ENCODE peak calls at places on chromosomes 5 and 9, in seven cellular contexts. Z is GM19239, R is IMR-90, J is EH, P is GM12878, H is NCI-H748 treated with DMSO at 0.1 percent for 48 hours, B is kidney. C is an unnamed sample.

GRCh38 chr9:89996106-89996505 is 391.3 kb downstream of the GADD45G start:
- DNase-seq in P (no peak), R (no peak), J (no peak), Z (no peak), B (no peak), H (no peak), C (no peak)

GRCh38 chr9:129121483-129121882 is 10.3 kb downstream of the PTPA start:
- DNase-seq in J (peak; percentile 43), P (no peak), Z (no peak), H (no peak), B (no peak), R (peak; percentile 35), C (no peak)

GRCh38 chr9:129679537-129679936 is 14.1 kb downstream of the PRRX2 start:
- DNase-seq in J (no peak), R (no peak), H (no peak), P (no peak), B (no peak), Z (no peak), C (no peak)

GRCh38 chr5:139699352-139699751 is 51.2 kb downstream of the CXXC5 start:
- DNase-seq in B (no peak), P (no peak), H (no peak), R (no peak), Z (no peak), J (no peak), C (no peak)

GRCh38 chr5:101943784-101944183 is 352.3 kb downstream of the SLCO4C1 start:
- DNase-seq in R (no peak), Z (no peak), P (no peak), B (no peak), J (peak; percentile 17), H (no peak), C (no peak)

GRCh38 chr5:170745481-170746061 is 38.0 kb upstream of the GABRP start:
- DNase-seq in R (peak; percentile 12), P (no peak), B (peak; percentile 90), Z (no peak), H (no peak), J (peak; percentile 67), C (peak; percentile 8)

GRCh38 chr5:162858770-162859169 is 578.6 kb upstream of the CCNG1 start:
- DNase-seq in J (no peak), B (no peak), Z (no peak), H (no peak), R (no peak), P (no peak), C (no peak)

GRCh38 chr9:76687861-76688374 is 76.3 kb upstream of the PCA3 start:
- DNase-seq in H (no peak), P (no peak), Z (no peak), B (no peak), J (peak; percentile 53), R (peak; percentile 69), C (peak; percentile 41)

GRCh38 chr9:112747094-112747493 is 3.5 kb upstream of the SNX30 start:
- DNase-seq in P (no peak), J (no peak), H (no peak), Z (no peak), R (no peak), B (no peak), C (no peak)

GRCh38 chr9:27714388-27714787 is 141.1 kb upstream of the C9orf72 start:
- DNase-seq in J (no peak), B (no peak), H (no peak), P (no peak), R (no peak), Z (no peak), C (no peak)

GRCh38 chr5:81626524-81626923 is 124.4 kb downstream of the SSBP2 start:
- DNase-seq in P (no peak), H (no peak), J (peak; percentile 86), B (no peak), Z (no peak), R (peak; percentile 90), C (peak; percentile 64)

GRCh38 chr5:154444559-154445421 is 1.0 kb upstream of the SAP30L start:
- DNase-seq in P (no peak), Z (no peak), H (peak; percentile 29), B (peak; percentile 71), J (peak; percentile 26), R (no peak), C (peak; percentile 11)

GRCh38 chr5:90558344-90559192 is at the start of gene ADGRV1:
- DNase-seq in R (peak; percentile 1), P (no peak), Z (no peak), B (peak; percentile 92), H (peak; percentile 97), J (peak; percentile 12), C (peak; percentile 34)

GRCh38 chr5:133110709-133111108 is 58.9 kb downstream of the HSPA4 start:
- DNase-seq in H (no peak), Z (no peak), J (no peak), R (no peak), B (no peak), P (no peak), C (no peak)

GRCh38 chr5:150458819-150459557 is 9.4 kb upstream of the RPS14 start:
- DNase-seq in R (peak; percentile 38), P (no peak), H (peak; percentile 16), J (peak; percentile 65), Z (peak; percentile 61), B (peak; percentile 92), C (peak; percentile 53)

GRCh38 chr5:178350361-178351220 is 118.0 kb upstream of the PHYKPL start:
- DNase-seq in P (no peak), J (no peak), R (no peak), H (no peak), B (peak; percentile 64), Z (no peak), C (no peak)

GRCh38 chr5:150946351-150946905 is 41.6 kb upstream of the ZNF300 start:
- DNase-seq in H (no peak), Z (no peak), J (peak; percentile 3), B (peak; percentile 93), P (no peak), R (peak; percentile 39), C (peak; percentile 92)

GRCh38 chr5:58759745-58760144 is 176.9 kb downstream of the RAB3C start:
- DNase-seq in J (no peak), H (no peak), P (peak; percentile 58), R (no peak), Z (peak; percentile 9), B (no peak), C (peak; percentile 24)

C was measured in fibroblast of villous mesenchyme.